ENCODE peak calls at places on chromosome X, in seven cellular contexts. S, D, K, Z, N, H and R are unnamed samples.

GRCh38 chrX:39112143-39112542 is 310.9 kb downstream of the MID1IP1 start:
- DNase-seq in S (peak; percentile 23), D (no peak), K (no peak), Z (no peak), N (no peak), H (no peak), R (peak; percentile 3)

GRCh38 chrX:13938053-13938765 is 91.5 kb downstream of the GEMIN8 start:
- DNase-seq in S (no peak), D (peak; percentile 68), K (peak; percentile 2), Z (peak; percentile 16), N (peak; percentile 80), H (peak; percentile 4), R (no peak)

GRCh38 chrX:44621088-44621487 is 78.4 kb upstream of the FUNDC1 start:
- DNase-seq in S (no peak), D (no peak), K (no peak), Z (no peak), N (no peak), H (no peak), R (no peak)

GRCh38 chrX:1093586-1094538 is 118.6 kb downstream of the CRLF2 start:
- DNase-seq in S (no peak), D (no peak), K (no peak), Z (no peak), N (peak; percentile 43), H (no peak), R (no peak)

GRCh38 chrX:14903891-14904290 is 30.7 kb downstream of the MOSPD2 start:
- DNase-seq in S (peak; percentile 66), D (no peak), K (peak; percentile 56), Z (no peak), N (no peak), H (no peak), R (no peak)

GRCh38 chrX:4277122-4277521 is 563.7 kb upstream of the PRKX start:
- DNase-seq in S (no peak), D (no peak), K (no peak), Z (no peak), N (no peak), H (peak; percentile 1), R (no peak)

GRCh38 chrX:17552251-17552650 is 177.3 kb downstream of the NHS start:
- DNase-seq in S (peak; percentile 37), D (no peak), K (peak; percentile 55), Z (no peak), N (no peak), H (no peak), R (peak; percentile 66)

GRCh38 chrX:138127314-138127713 is 561.4 kb downstream of the ZIC3 start:
- DNase-seq in S (peak; percentile 38), D (no peak), K (no peak), Z (no peak), N (no peak), H (no peak), R (peak; percentile 5)

GRCh38 chrX:106246511-106246910 is 78.4 kb downstream of the PWWP3B start:
- DNase-seq in S (peak; percentile 0), D (no peak), K (no peak), Z (no peak), N (no peak), H (no peak), R (peak; percentile 60)

GRCh38 chrX:42485621-42486020 is 292.3 kb downstream of the PPP1R2C start:
- DNase-seq in S (peak; percentile 0), D (no peak), K (no peak), Z (no peak), N (no peak), H (no peak), R (peak; percentile 12)

DNA sequence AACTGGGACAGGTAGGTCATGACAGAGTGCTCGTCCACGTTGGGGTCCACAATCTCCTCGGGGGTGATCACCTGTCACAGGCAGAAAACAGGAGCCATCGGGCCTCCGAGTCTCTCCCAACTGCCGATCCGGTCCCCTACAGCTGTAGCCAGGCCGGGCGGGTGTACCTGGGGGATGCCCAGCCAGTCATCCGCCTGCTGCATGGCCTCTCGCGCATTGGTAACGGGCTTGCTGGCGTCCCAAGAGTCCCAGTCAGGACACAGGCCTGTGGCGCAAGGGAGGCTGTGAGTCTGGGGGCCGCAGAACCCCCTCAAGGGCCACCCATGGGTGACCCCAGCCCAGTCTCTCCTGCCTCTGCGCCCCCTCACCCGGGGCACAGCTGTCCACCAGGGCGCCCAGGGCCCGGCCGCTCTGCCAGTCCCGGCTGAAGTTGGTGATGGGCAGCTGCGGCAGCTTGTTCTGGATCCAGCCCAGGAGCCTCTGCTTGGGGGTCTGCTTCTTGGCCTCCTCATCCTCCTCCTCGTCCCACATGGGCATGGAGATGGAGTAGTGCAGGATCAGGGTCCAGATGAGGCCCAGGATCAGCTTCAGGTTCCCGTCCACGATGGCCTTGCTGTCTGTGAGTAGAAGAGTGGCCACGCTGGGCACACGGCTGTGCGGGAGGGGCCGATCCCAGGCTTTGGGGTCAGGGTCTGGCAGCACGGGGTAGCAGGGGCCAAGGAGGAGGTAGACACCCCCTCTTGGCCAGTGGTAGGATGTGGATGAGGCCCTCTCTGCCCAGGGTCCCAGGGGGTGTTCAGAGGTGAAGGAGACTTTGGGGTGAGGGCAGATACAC is 6.7 kb downstream of the FLNA start:
- DNase-seq in S (no peak), D (no peak), K (no peak), Z (no peak), N (no peak), H (no peak), R (no peak)
- H3K4me3 ChIP-seq in S (peak overlapping the region; percentile 86), D (no peak overlapping the region), K (peak overlapping the region; percentile 95), Z (peak overlapping the region; percentile 98), N (no peak overlapping the region), H (no peak overlapping the region), R (peak overlapping the region; percentile 6)

DNA sequence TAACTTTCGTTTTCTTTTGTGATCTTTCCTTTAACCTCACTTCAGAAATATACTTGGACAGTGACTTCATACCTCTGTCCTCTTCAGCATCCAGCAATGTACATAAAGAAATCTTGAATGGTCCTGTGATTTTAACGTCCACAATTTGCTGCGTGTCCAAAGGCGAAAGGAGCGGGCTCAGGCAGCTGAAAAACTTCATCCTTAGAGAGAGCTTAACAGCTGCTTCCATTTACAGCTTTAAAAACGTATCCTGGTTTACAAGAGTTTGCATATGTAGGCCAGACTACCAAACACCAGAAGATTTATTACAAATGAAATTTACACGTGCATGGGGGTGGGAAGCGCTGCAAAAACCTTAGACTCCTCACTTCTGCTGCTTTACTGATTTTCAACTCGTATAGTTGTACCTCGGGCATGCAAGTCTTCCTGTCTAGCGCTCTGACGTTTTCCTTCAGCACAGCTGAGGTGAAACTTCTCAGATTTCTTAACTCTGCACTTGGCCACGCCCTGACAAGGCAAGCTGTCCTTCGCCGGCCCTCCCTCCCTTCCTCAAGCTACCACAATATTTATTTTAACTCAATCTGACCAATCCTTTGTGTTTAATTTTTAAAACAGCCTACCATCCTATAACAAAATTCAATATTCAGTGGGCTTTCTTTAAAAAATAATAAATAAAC is 406.4 kb downstream of the FAM47A start:
- DNase-seq in S (no peak), D (peak; percentile 50), K (no peak), Z (no peak), N (peak; percentile 39), H (no peak), R (no peak)
- H3K4me3 ChIP-seq in S (no peak overlapping the region), D (peak overlapping the region; percentile 10), K (no peak overlapping the region), Z (no peak overlapping the region), N (peak overlapping the region; percentile 58), H (no peak overlapping the region), R (no peak overlapping the region)

GRCh38 chrX:108165349-108166111 is 74.0 kb downstream of the ATG4A start:
- DNase-seq in S (peak; percentile 29), D (peak; percentile 24), K (peak; percentile 51), Z (peak; percentile 38), N (no peak), H (peak; percentile 0), R (peak; percentile 68)

GRCh38 chrX:108169768-108170167 is 78.2 kb downstream of the ATG4A start:
- DNase-seq in S (no peak), D (no peak), K (no peak), Z (no peak), N (no peak), H (no peak), R (no peak)

GRCh38 chrX:108168961-108169740 is 77.6 kb downstream of the ATG4A start:
- DNase-seq in S (no peak), D (no peak), K (no peak), Z (no peak), N (no peak), H (no peak), R (no peak)

GRCh38 chrX:108163333-108164082 is 71.9 kb downstream of the ATG4A start:
- DNase-seq in S (no peak), D (no peak), K (no peak), Z (no peak), N (no peak), H (no peak), R (no peak)

DNA sequence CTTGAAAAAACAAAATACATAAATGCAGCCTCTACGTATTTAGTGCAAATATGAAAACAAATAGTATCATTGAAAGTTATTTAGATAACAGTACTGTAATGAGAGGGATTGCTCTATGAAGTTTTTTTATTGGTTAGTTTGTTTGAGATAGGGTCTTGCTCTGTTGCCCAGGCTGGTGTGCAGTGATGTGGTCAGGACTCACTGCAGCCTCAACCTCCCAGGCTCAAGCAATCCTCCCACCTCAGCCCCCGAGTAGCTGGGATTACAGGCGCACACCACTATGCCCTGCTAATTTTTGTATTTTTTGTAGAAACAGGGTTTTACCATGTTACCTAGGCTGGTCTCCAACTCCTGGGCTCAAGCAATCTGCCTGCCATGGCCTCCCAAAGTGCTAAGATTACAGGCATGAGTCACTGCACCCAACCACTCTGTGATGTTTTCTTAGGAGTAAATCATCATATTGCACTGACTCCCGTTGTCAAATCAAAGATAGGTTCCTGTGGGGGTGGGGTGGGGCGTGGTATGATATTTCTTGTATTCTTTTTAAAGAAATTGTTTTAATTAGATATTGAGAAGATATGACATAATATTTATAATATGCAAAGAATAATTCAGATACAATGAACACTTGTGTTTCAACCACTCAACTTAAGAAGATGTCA is 75.8 kb downstream of the ATG4A start:
- DNase-seq in S (peak; percentile 12), D (no peak), K (peak; percentile 29), Z (peak; percentile 13), N (no peak), H (no peak), R (peak; percentile 72)
- H3K4me3 ChIP-seq in S (no peak overlapping the region), D (no peak overlapping the region), K (no peak overlapping the region), Z (no peak overlapping the region), N (no peak overlapping the region), H (no peak overlapping the region), R (no peak overlapping the region)

GRCh38 chrX:9132036-9132435 is 98.1 kb upstream of the FAM9B start:
- DNase-seq in S (peak; percentile 29), D (no peak), K (no peak), Z (no peak), N (no peak), H (no peak), R (no peak)

GRCh38 chrX:9134341-9134740 is 100.4 kb upstream of the FAM9B start:
- DNase-seq in S (no peak), D (no peak), K (no peak), Z (no peak), N (no peak), H (no peak), R (no peak)

GRCh38 chrX:9131066-9131465 is 97.1 kb upstream of the FAM9B start:
- DNase-seq in S (no peak), D (no peak), K (peak; percentile 24), Z (no peak), N (no peak), H (no peak), R (peak; percentile 28)

GRCh38 chrX:9135901-9136510 is 102.1 kb upstream of the FAM9B start:
- DNase-seq in S (no peak), D (no peak), K (peak; percentile 67), Z (no peak), N (no peak), H (no peak), R (peak; percentile 33)

DNA sequence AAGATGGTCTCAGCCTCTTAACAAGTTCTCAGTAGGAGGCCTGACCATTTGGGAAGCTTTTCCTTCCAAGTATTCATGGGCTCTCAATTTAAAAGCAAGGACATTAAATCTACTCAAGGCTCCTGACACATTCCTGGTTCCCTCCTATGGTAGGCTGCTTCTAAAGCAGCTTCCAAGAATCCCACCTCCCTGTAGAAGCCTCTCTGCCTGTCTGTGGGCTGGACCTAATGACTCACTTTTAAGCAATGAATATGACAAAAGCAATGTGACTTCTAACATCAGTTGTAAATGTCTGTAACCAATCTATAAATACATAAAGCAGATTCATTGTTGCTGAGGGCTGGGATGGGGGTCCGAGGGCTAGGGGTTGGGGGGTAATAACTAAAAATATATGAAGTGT is 99.5 kb upstream of the FAM9B start:
- DNase-seq in S (peak; percentile 37), D (no peak), K (peak; percentile 64), Z (no peak), N (no peak), H (no peak), R (peak; percentile 45)
- H3K4me3 ChIP-seq in S (no peak overlapping the region), D (no peak overlapping the region), K (no peak overlapping the region), Z (no peak overlapping the region), N (no peak overlapping the region), H (no peak overlapping the region), R (no peak overlapping the region)